ENCODE peak calls at places on chromosomes 11 and 22, in four cellular contexts. A is IMR-90, E is mesendoderm, S is H1. C is an unnamed sample.

GRCh38 chr11:104967493-104968364 is 645 bp downstream of the CASP4 start:
- DNase-seq in A (peak), E (no peak), S (no peak), C (no peak)

GRCh38 chr22:44583076-44583760 is 85.2 kb upstream of the RTL6 start:
- DNase-seq in A (peak), E (no peak), S (no peak), C (peak)

GRCh38 chr22:22886546-22886945 is 1.1 kb upstream of the IGLL5 start:
- DNase-seq in A (no peak), E (no peak), S (no peak), C (peak)

GRCh38 chr11:118434553-118435232 is 1.6 kb upstream of the KMT2A start:
- DNase-seq in A (peak), E (peak), S (no peak), C (peak)

GRCh38 chr11:76783294-76783900 is at the start of gene TSKU:
- DNase-seq in A (no peak), E (peak), S (no peak), C (peak)

GRCh38 chr11:94405062-94405461 is 3.8 kb upstream of the GPR83 start:
- DNase-seq in A (no peak), E (no peak), S (no peak), C (no peak)

GRCh38 chr11:67581469-67581868 is 2.1 kb upstream of the GSTP1 start:
- DNase-seq in A (no peak), E (peak), S (no peak), C (peak)

GRCh38 chr11:614583-615452 is 932 bp downstream of the IRF7 start:
- DNase-seq in A (no peak), E (no peak), S (no peak), C (no peak)

GRCh38 chr11:68988486-68988885 is 7.7 kb upstream of the MRGPRD start:
- DNase-seq in A (no peak), E (no peak), S (no peak), C (no peak)

GRCh38 chr11:104001474-104001873 is 35.0 kb upstream of the DDI1 start:
- DNase-seq in A (peak), E (no peak), S (no peak), C (no peak)

GRCh38 chr11:17668166-17668565 is 51.2 kb upstream of the MYOD1 start:
- DNase-seq in A (no peak), E (no peak), S (no peak), C (no peak)

GRCh38 chr11:104337273-104337672 is 173.3 kb upstream of the PDGFD start:
- DNase-seq in A (no peak), E (no peak), S (no peak), C (no peak)

GRCh38 chr22:27699676-27700075 is 101.9 kb downstream of the MN1 start:
- DNase-seq in A (no peak), E (no peak), S (no peak), C (no peak)

GRCh38 chr11:89184021-89184420 is 6.3 kb downstream of the TYR start:
- DNase-seq in A (peak), E (no peak), S (no peak), C (no peak)

GRCh38 chr11:73265278-73265810 is 6.8 kb upstream of the P2RY6 start:
- DNase-seq in A (no peak), E (no peak), S (no peak), C (peak)

GRCh38 chr22:40855960-40856512 is 403 bp downstream of the ST13 start:
- DNase-seq in A (peak), E (peak), S (no peak), C (peak)

GRCh38 chr11:72901374-72901773 is 87.2 kb downstream of the ATG16L2 start:
- DNase-seq in A (no peak), E (no peak), S (no peak), C (no peak)

GRCh38 chr11:23288001-23288783 is 427.9 kb upstream of the CCDC179 start:
- DNase-seq in A (peak), E (no peak), S (no peak), C (no peak)

GRCh38 chr22:25880524-25880923 is 138.5 kb downstream of the MYO18B start:
- DNase-seq in A (no peak), E (no peak), S (no peak), C (no peak)

GRCh38 chr11:62242021-62242420 is at the start of gene SCGB1D2:
- DNase-seq in A (no peak), E (peak), S (no peak), C (peak)

GRCh38 chr11:57547854-57548377 is 10.5 kb downstream of the SMTNL1 start:
- DNase-seq in A (no peak), E (peak), S (no peak), C (no peak)

GRCh38 chr11:44451706-44452105 is 113.8 kb upstream of the CD82 start:
- DNase-seq in A (no peak), E (no peak), S (no peak), C (no peak)

GRCh38 chr11:62054484-62055121 is 69.2 kb upstream of the INCENP start:
- DNase-seq in A (peak), E (peak), S (no peak), C (peak)

GRCh38 chr22:44802071-44802700 is 49.8 kb downstream of the ARHGAP8 start:
- DNase-seq in A (no peak), E (no peak), S (no peak), C (no peak)

GRCh38 chr11:112481893-112482292 is 221.2 kb upstream of the PLET1 start:
- DNase-seq in A (no peak), E (peak), S (no peak), C (no peak)
- H4K5ac ChIP-seq in A (no peak), E (no peak), S (no peak), C (no peak)

GRCh38 chr11:65489061-65489705 is 9.7 kb upstream of the MALAT1 start:
- DNase-seq in A (peak), E (peak), S (no peak), C (peak)
- H4K8ac ChIP-seq in A (peak), E (no peak), S (peak), C (no peak)

GRCh38 chr22:37731804-37732471 is 35.1 kb downstream of the TRIOBP start:
- DNase-seq in A (no peak), E (peak), S (no peak), C (no peak)
- H4K5ac ChIP-seq in A (no peak), E (no peak), S (no peak), C (no peak)

GRCh38 chr11:83072689-83073242 is 1.1 kb upstream of the RAB30 start:
- DNase-seq in A (no peak), E (peak), S (no peak), C (no peak)

GRCh38 chr11:83071641-83072591 is at the start of gene RAB30:
- DNase-seq in A (peak), E (peak), S (peak), C (peak)

GRCh38 chr11:83073884-83074283 is 2.2 kb upstream of the RAB30 start:
- DNase-seq in A (no peak), E (no peak), S (no peak), C (no peak)

GRCh38 chr11:83070878-83071640 is 638 bp downstream of the RAB30 start:
- DNase-seq in A (peak), E (peak), S (no peak), C (no peak)

DNA sequence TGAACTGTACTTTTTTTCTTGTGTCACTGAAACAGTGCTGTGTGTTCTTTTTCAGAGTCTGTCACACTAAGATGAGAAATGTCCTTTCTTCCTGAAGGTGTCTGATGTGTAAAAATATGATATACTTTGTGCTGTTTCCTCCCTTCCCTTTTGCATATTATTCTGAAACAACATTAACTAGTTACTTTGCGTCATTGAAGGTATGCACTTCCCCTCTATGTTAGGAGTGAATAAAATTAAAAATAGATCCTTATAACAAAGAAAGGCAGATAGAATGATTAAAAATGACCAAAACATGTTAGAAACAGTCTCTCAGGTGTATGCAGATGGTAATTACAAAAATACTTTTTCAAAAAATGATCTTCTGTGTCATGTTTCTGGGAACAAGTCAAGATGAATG is 1.6 kb upstream of the RAB30 start:
- DNase-seq in A (no peak), E (no peak), S (no peak), C (no peak)
- H4K8ac ChIP-seq in A (no peak), E (no peak), S (no peak), C (no peak)

GRCh38 chr11:13294771-13295579 is 17.4 kb downstream of the BMAL1 start:
- DNase-seq in A (no peak), E (no peak), S (no peak), C (no peak)

GRCh38 chr11:13298765-13299164 is 21.2 kb downstream of the BMAL1 start:
- DNase-seq in A (no peak), E (peak), S (no peak), C (no peak)

GRCh38 chr11:13297917-13298356 is 20.3 kb downstream of the BMAL1 start:
- DNase-seq in A (no peak), E (no peak), S (no peak), C (no peak)

GRCh38 chr11:13294178-13294577 is 16.6 kb downstream of the BMAL1 start:
- DNase-seq in A (no peak), E (no peak), S (no peak), C (no peak)

GRCh38 chr11:13297308-13297916 is 19.8 kb downstream of the BMAL1 start:
- DNase-seq in A (no peak), E (no peak), S (no peak), C (no peak)
- H4K5ac ChIP-seq in A (no peak), E (no peak), S (no peak), C (no peak)

GRCh38 chr22:49242480-49242879 is 585.2 kb downstream of the BRD1 start:
- DNase-seq in A (no peak), E (no peak), S (no peak), C (peak)
- H4K8ac ChIP-seq in A (no peak), E (no peak), S (no peak), C (no peak)

GRCh38 chr22:29627196-29627535 is 23.7 kb downstream of the NF2 start:
- DNase-seq in A (no peak), E (no peak), S (no peak), C (no peak)

GRCh38 chr22:29623059-29623458 is 19.6 kb downstream of the NF2 start:
- DNase-seq in A (no peak), E (no peak), S (no peak), C (no peak)

GRCh38 chr22:29623553-29624169 is 20.2 kb downstream of the NF2 start:
- DNase-seq in A (no peak), E (no peak), S (no peak), C (no peak)

GRCh38 chr22:29626497-29627195 is 23.2 kb downstream of the NF2 start:
- DNase-seq in A (peak), E (no peak), S (no peak), C (no peak)

DNA sequence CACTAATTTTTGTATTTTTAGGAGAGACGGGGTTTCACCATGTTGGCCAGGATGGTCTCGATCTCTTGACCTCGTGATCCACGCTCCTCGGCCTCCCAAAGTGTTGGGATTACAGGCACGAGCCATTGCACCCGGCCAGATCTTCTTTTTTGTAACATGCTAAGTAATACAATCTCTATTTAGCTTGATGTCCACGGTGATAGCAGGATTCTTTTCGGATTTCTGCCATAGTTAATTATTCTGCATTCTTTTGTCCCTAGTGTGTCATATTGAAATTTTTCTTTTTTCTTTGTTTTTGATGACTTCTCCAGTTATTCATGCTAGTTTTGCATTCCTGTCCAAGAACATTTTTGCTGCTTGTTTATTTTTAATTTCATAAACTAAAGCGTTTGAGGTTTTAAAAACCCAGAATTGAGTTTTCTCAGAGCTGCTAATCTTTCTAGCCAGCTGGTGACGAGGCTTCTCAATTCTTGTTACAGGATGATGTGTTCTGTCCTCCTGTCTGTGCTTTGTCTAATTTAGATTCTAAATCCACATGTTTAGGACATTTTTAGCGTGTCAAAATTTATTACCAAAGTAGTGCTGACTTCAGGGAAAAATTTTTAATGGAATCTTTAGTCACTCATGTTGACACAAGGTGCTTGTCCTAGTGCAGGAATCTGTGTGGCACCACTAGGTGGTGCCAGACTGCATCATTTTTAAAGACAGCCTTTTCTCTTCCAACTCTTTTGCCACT is 21.8 kb downstream of the NF2 start:
- DNase-seq in A (peak), E (peak), S (no peak), C (no peak)
- H4K5ac ChIP-seq in A (peak), E (no peak), S (no peak), C (no peak)